ENCODE peak calls at places on chromosomes 13 and 19, in eight cellular contexts. K, T, X, I, C, H, E and J are unnamed samples.
A peak's percentile ranks its signal among the peaks of the same experiment; 100 is the strongest.

GRCh38 chr13:85508683-85509329 is 290.4 kb downstream of the SLITRK6 start:
- DNase-seq in E (no peak), I (no peak), K (no peak), H (no peak), X (no peak), T (no peak), C (peak; percentile 2), J (no peak)

GRCh38 chr13:51478418-51479198 is 25.8 kb upstream of the INTS6 start:
- DNase-seq in I (no peak), H (no peak), T (no peak), K (no peak), C (no peak), E (no peak), X (no peak), J (no peak)

GRCh38 chr19:11460207-11460606 is 20.6 kb downstream of the ELAVL3 start:
- DNase-seq in E (no peak), I (no peak), C (no peak), T (no peak), H (no peak), X (no peak), K (no peak), J (no peak)

GRCh38 chr19:3028305-3029069 is 593 bp downstream of the TLE2 start:
- DNase-seq in I (peak; percentile 24), H (no peak), T (no peak), X (no peak), K (no peak), E (no peak), C (no peak), J (no peak)

GRCh38 chr19:38194061-38194701 is 29.8 kb downstream of the DPF1 start:
- DNase-seq in H (no peak), I (no peak), C (no peak), T (no peak), K (no peak), X (no peak), E (no peak), J (no peak)

GRCh38 chr13:75855847-75856246 is 219.7 kb downstream of the LMO7 start:
- DNase-seq in X (no peak), I (no peak), T (no peak), H (no peak), E (no peak), C (no peak), K (no peak), J (no peak)

GRCh38 chr19:41327499-41328156 is 17.7 kb downstream of the CCDC97 start:
- DNase-seq in C (no peak), X (no peak), H (no peak), T (no peak), I (no peak), K (peak; percentile 87), E (peak; percentile 88), J (peak; percentile 97)

GRCh38 chr19:1046117-1046626 is 6.3 kb downstream of the ABCA7 start:
- DNase-seq in X (no peak), I (no peak), E (no peak), T (no peak), H (no peak), K (no peak), C (no peak), J (no peak)

GRCh38 chr19:1271528-1272422 is 2.6 kb downstream of the CIRBP start:
- DNase-seq in H (no peak), E (no peak), K (no peak), X (no peak), C (no peak), T (no peak), I (no peak), J (no peak)

GRCh38 chr19:4694211-4694987 is 24.3 kb upstream of the MYDGF start:
- DNase-seq in E (no peak), T (no peak), X (no peak), I (no peak), K (no peak), H (peak; percentile 67), C (no peak), J (no peak)

GRCh38 chr13:87535911-87536310 is 135.3 kb upstream of the SLITRK5 start:
- DNase-seq in H (no peak), C (no peak), T (no peak), I (no peak), E (no peak), X (no peak), K (no peak), J (no peak)

GRCh38 chr19:40702337-40703012 is 12.0 kb upstream of the NUMBL start:
- DNase-seq in C (peak; percentile 68), X (no peak), T (no peak), H (peak; percentile 74), E (no peak), K (no peak), I (peak; percentile 70), J (no peak)

GRCh38 chr13:31965361-31966066 is 66.1 kb upstream of the FRY start:
- DNase-seq in I (no peak), T (no peak), K (no peak), X (peak; percentile 84), C (no peak), H (no peak), E (no peak), J (no peak)

GRCh38 chr13:110304256-110304655 is 2.7 kb downstream of the COL4A1 start:
- DNase-seq in I (no peak), X (no peak), E (no peak), H (no peak), K (no peak), C (no peak), T (no peak), J (no peak)

GRCh38 chr13:114148521-114148855 is 16.1 kb upstream of the RASA3 start:
- DNase-seq in H (no peak), K (no peak), X (peak; percentile 74), T (no peak), I (no peak), C (no peak), E (peak; percentile 78), J (no peak)

GRCh38 chr13:114073881-114074551 is 58.4 kb downstream of the RASA3 start:
- DNase-seq in H (peak; percentile 5), X (no peak), K (peak; percentile 38), I (no peak), E (no peak), C (no peak), T (peak; percentile 12), J (peak; percentile 24)

GRCh38 chr13:46170268-46170667 is 11.7 kb downstream of the LCP1 start:
- DNase-seq in I (no peak), C (peak; percentile 5), T (no peak), K (no peak), H (no peak), E (no peak), X (no peak), J (no peak)

GRCh38 chr19:40305403-40305802 is 20.3 kb upstream of the AKT2 start:
- DNase-seq in E (peak; percentile 65), I (peak; percentile 90), X (peak; percentile 38), T (no peak), K (peak; percentile 86), H (peak; percentile 78), C (peak; percentile 89), J (peak; percentile 72)

GRCh38 chr13:105346141-105346766 is 1189.2 kb downstream of the EFNB2 start:
- DNase-seq in H (no peak), I (no peak), X (no peak), K (no peak), T (no peak), E (no peak), C (no peak), J (no peak)

GRCh38 chr13:106919638-106920037 is 351.7 kb upstream of the ARGLU1 start:
- DNase-seq in H (no peak), T (no peak), X (no peak), K (no peak), I (peak; percentile 63), C (no peak), E (no peak), J (peak; percentile 33)

GRCh38 chr13:93963266-93964131 is 516.0 kb downstream of the DCT start:
- DNase-seq in X (no peak), C (no peak), I (no peak), K (no peak), E (no peak), T (no peak), H (no peak), J (no peak)
- H3K4me3 ChIP-seq in X (no peak overlapping the region), C (no peak overlapping the region), I (no peak overlapping the region), K (no peak overlapping the region), E (no peak overlapping the region), T (no peak overlapping the region), H (no peak overlapping the region), J (no peak overlapping the region)

DNA sequence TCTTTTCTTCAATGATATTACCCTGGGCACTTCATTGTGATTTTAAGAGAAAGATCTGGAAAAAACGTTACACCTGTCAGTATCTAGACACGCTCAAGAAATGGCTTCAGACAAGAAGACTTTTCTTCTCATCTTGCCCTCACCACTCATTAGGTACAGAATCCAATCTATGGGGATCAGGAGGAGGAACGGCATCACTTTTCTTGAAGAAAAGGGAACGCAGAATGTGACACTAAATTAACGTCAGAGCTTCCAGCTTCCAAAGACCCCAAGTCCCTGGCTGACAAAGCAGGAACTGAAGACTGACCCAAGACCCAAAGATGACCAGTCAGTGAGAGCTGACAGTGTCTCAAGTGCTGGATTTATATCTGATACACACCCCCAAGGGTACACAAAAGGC is 48.2 kb downstream of the BRD4 start:
- DNase-seq in T (no peak), E (no peak), K (no peak), X (no peak), I (no peak), H (no peak), C (no peak), J (no peak)
- TF ChIP-seq CTCF in T (no peak), E (no peak), K (no peak), X (no peak), I (no peak), H (no peak), C (no peak), J (no peak)

GRCh38 chr19:29525901-29526729 is at the start of gene VSTM2B:
- DNase-seq in K (no peak), H (no peak), T (no peak), E (no peak), C (no peak), X (no peak), I (peak; percentile 73), J (no peak)
- H3K4me3 ChIP-seq in K (no peak within 1 kb of the TSS), H (peak within 1 kb of the TSS; percentile 61), T (no peak within 1 kb of the TSS), E (no peak within 1 kb of the TSS), C (peak within 1 kb of the TSS; percentile 18), X (no peak within 1 kb of the TSS), I (peak within 1 kb of the TSS; percentile 67), J (no peak within 1 kb of the TSS)

DNA sequence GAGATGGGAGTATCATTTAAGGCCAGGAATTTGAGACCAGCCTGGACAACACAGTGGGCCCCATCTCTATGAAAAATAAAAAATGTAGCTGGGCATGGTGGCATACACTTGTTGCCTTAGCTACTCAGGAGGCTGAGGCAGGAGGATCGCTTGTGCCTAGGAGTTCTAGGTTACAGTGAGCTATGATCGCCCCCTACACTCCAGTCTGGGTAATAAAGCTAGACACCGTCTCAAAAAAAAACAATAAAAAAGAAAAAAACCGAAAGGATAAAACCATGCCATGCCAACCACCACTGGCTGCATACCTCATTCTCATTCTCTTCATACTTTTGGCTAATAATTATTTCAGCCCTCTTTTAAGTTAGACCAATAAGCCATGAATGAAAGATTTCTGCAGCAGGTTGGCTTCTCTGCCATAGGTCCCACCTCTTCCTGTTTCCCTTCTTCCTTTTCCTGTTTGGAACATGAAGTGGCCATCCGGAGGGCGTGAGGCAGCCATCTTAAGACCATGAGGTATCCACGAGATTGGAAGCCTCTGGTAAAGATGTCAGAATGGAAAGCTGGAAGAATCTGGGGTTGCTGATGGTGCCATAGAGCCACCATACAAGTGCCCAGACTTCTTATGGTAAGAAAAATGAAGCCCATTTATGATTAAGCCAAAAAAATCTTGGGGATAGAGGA is 171.3 kb downstream of the CACNA1A start:
- DNase-seq in E (no peak), T (no peak), H (no peak), I (no peak), C (no peak), X (no peak), K (no peak), J (no peak)
- TF ChIP-seq CTCF in E (no peak), T (no peak), H (no peak), I (no peak), C (no peak), X (no peak), K (no peak), J (no peak)